ENCODE peak calls at places on chromosome 19, in nine cellular contexts. One of them, this sample, is unnamed.

GRCh38 chr19:47176627-47177090 is 46.0 kb downstream of the SAE1 start:
- DNase-seq in WTC11: no peak
- DNase-seq in HS-5: peak; percentile 64
- DNase-seq in DMS53: no peak
- DNase-seq in RPMI8226: no peak
- DNase-seq in activated CD8-positive, alpha-beta memory T cell treated with anti-CD3 and anti-CD28 coated beads, Interleukin-2, amount 50 U/mL, for 48 hours: no peak
- DNase-seq in SW480: no peak
- DNase-seq in heart right ventricle: no peak
- DNase-seq in HTR-8/SVneo: no peak
- DNase-seq in this sample: no peak

GRCh38 chr19:7998081-7998480 is 7.4 kb downstream of the ELAVL1 start:
- DNase-seq in RPMI8226: no peak
- DNase-seq in HTR-8/SVneo: no peak
- DNase-seq in DMS53: no peak
- DNase-seq in activated CD8-positive, alpha-beta memory T cell treated with anti-CD3 and anti-CD28 coated beads, Interleukin-2, amount 50 U/mL, for 48 hours: no peak
- DNase-seq in WTC11: no peak
- DNase-seq in HS-5: no peak
- DNase-seq in heart right ventricle: no peak
- DNase-seq in SW480: no peak
- DNase-seq in this sample: no peak

GRCh38 chr19:54653181-54653809 is 9.5 kb upstream of the LILRB4 start:
- DNase-seq in SW480: peak; percentile 72
- DNase-seq in RPMI8226: peak; percentile 51
- DNase-seq in activated CD8-positive, alpha-beta memory T cell treated with anti-CD3 and anti-CD28 coated beads, Interleukin-2, amount 50 U/mL, for 48 hours: no peak
- DNase-seq in heart right ventricle: no peak
- DNase-seq in WTC11: no peak
- DNase-seq in HS-5: peak; percentile 24
- DNase-seq in HTR-8/SVneo: peak; percentile 47
- DNase-seq in DMS53: peak; percentile 38
- DNase-seq in this sample: no peak

GRCh38 chr19:45368127-45368526 is 2.2 kb downstream of the ERCC2 start:
- DNase-seq in HS-5: no peak
- DNase-seq in HTR-8/SVneo: no peak
- DNase-seq in SW480: no peak
- DNase-seq in WTC11: no peak
- DNase-seq in RPMI8226: no peak
- DNase-seq in DMS53: no peak
- DNase-seq in activated CD8-positive, alpha-beta memory T cell treated with anti-CD3 and anti-CD28 coated beads, Interleukin-2, amount 50 U/mL, for 48 hours: no peak
- DNase-seq in heart right ventricle: no peak
- DNase-seq in this sample: no peak

GRCh38 chr19:5216141-5216847 is 124.3 kb downstream of the PTPRS start:
- DNase-seq in HS-5: no peak
- DNase-seq in SW480: no peak
- DNase-seq in activated CD8-positive, alpha-beta memory T cell treated with anti-CD3 and anti-CD28 coated beads, Interleukin-2, amount 50 U/mL, for 48 hours: no peak
- DNase-seq in DMS53: no peak
- DNase-seq in HTR-8/SVneo: no peak
- DNase-seq in heart right ventricle: no peak
- DNase-seq in WTC11: no peak
- DNase-seq in RPMI8226: no peak
- DNase-seq in this sample: no peak

GRCh38 chr19:35279374-35279773 is 3.0 kb upstream of the HAMP start:
- DNase-seq in SW480: no peak
- DNase-seq in HS-5: no peak
- DNase-seq in WTC11: no peak
- DNase-seq in heart right ventricle: no peak
- DNase-seq in HTR-8/SVneo: no peak
- DNase-seq in activated CD8-positive, alpha-beta memory T cell treated with anti-CD3 and anti-CD28 coated beads, Interleukin-2, amount 50 U/mL, for 48 hours: no peak
- DNase-seq in RPMI8226: no peak
- DNase-seq in DMS53: no peak
- DNase-seq in this sample: no peak

GRCh38 chr19:4059931-4060620 is 6.6 kb downstream of the ZBTB7A start:
- DNase-seq in HS-5: no peak
- DNase-seq in RPMI8226: no peak
- DNase-seq in WTC11: no peak
- DNase-seq in SW480: peak; percentile 65
- DNase-seq in heart right ventricle: peak; percentile 77
- DNase-seq in HTR-8/SVneo: peak; percentile 43
- DNase-seq in DMS53: no peak
- DNase-seq in activated CD8-positive, alpha-beta memory T cell treated with anti-CD3 and anti-CD28 coated beads, Interleukin-2, amount 50 U/mL, for 48 hours: peak; percentile 80
- DNase-seq in this sample: no peak

GRCh38 chr19:6801397-6802086 is 29.0 kb downstream of the VAV1 start:
- DNase-seq in WTC11: peak; percentile 12
- DNase-seq in RPMI8226: peak; percentile 93
- DNase-seq in SW480: no peak
- DNase-seq in HS-5: no peak
- DNase-seq in DMS53: no peak
- DNase-seq in activated CD8-positive, alpha-beta memory T cell treated with anti-CD3 and anti-CD28 coated beads, Interleukin-2, amount 50 U/mL, for 48 hours: peak; percentile 91
- DNase-seq in heart right ventricle: peak; percentile 63
- DNase-seq in HTR-8/SVneo: peak; percentile 87
- DNase-seq in this sample: peak; percentile 17

GRCh38 chr19:574658-575526 is 2.5 kb downstream of the BSG start:
- DNase-seq in DMS53: no peak
- DNase-seq in activated CD8-positive, alpha-beta memory T cell treated with anti-CD3 and anti-CD28 coated beads, Interleukin-2, amount 50 U/mL, for 48 hours: no peak
- DNase-seq in HS-5: no peak
- DNase-seq in WTC11: no peak
- DNase-seq in heart right ventricle: peak; percentile 69
- DNase-seq in SW480: no peak
- DNase-seq in RPMI8226: no peak
- DNase-seq in HTR-8/SVneo: no peak
- DNase-seq in this sample: no peak

GRCh38 chr19:46813570-46814358 is 25.4 kb upstream of the SLC1A5 start:
- DNase-seq in heart right ventricle: peak; percentile 78
- DNase-seq in HS-5: no peak
- DNase-seq in activated CD8-positive, alpha-beta memory T cell treated with anti-CD3 and anti-CD28 coated beads, Interleukin-2, amount 50 U/mL, for 48 hours: no peak
- DNase-seq in SW480: peak; percentile 98
- DNase-seq in WTC11: no peak
- DNase-seq in RPMI8226: no peak
- DNase-seq in DMS53: peak; percentile 86
- DNase-seq in HTR-8/SVneo: no peak
- DNase-seq in this sample: peak; percentile 19

GRCh38 chr19:20423381-20424207 is 142.0 kb downstream of the ZNF737 start:
- DNase-seq in heart right ventricle: peak; percentile 57
- DNase-seq in SW480: no peak
- DNase-seq in RPMI8226: peak; percentile 57
- DNase-seq in HTR-8/SVneo: no peak
- DNase-seq in activated CD8-positive, alpha-beta memory T cell treated with anti-CD3 and anti-CD28 coated beads, Interleukin-2, amount 50 U/mL, for 48 hours: peak; percentile 63
- DNase-seq in HS-5: peak; percentile 20
- DNase-seq in WTC11: peak; percentile 34
- DNase-seq in DMS53: peak; percentile 85
- DNase-seq in this sample: peak; percentile 16

GRCh38 chr19:38565686-38566105 is 52.1 kb downstream of the MAP4K1 start:
- DNase-seq in activated CD8-positive, alpha-beta memory T cell treated with anti-CD3 and anti-CD28 coated beads, Interleukin-2, amount 50 U/mL, for 48 hours: no peak
- DNase-seq in RPMI8226: no peak
- DNase-seq in WTC11: no peak
- DNase-seq in heart right ventricle: no peak
- DNase-seq in SW480: no peak
- DNase-seq in HTR-8/SVneo: no peak
- DNase-seq in HS-5: no peak
- DNase-seq in DMS53: no peak
- DNase-seq in this sample: no peak

GRCh38 chr19:18388328-18389094 is 2.6 kb downstream of the GDF15 start:
- DNase-seq in HTR-8/SVneo: peak; percentile 86
- DNase-seq in HS-5: no peak
- DNase-seq in WTC11: peak; percentile 90
- DNase-seq in DMS53: peak; percentile 83
- DNase-seq in SW480: no peak
- DNase-seq in activated CD8-positive, alpha-beta memory T cell treated with anti-CD3 and anti-CD28 coated beads, Interleukin-2, amount 50 U/mL, for 48 hours: peak; percentile 98
- DNase-seq in RPMI8226: peak; percentile 90
- DNase-seq in heart right ventricle: peak; percentile 88
- DNase-seq in this sample: peak; percentile 91

GRCh38 chr19:43432866-43433673 is 18.4 kb downstream of the TEX101 start:
- DNase-seq in HS-5: no peak
- DNase-seq in WTC11: peak; percentile 84
- DNase-seq in RPMI8226: peak; percentile 55
- DNase-seq in activated CD8-positive, alpha-beta memory T cell treated with anti-CD3 and anti-CD28 coated beads, Interleukin-2, amount 50 U/mL, for 48 hours: peak; percentile 79
- DNase-seq in heart right ventricle: peak; percentile 51
- DNase-seq in DMS53: peak; percentile 68
- DNase-seq in SW480: peak; percentile 80
- DNase-seq in HTR-8/SVneo: peak; percentile 75
- DNase-seq in this sample: peak; percentile 70

GRCh38 chr19:46818812-46819211 is 30.4 kb upstream of the SLC1A5 start:
- DNase-seq in HS-5: no peak
- DNase-seq in heart right ventricle: no peak
- DNase-seq in RPMI8226: peak; percentile 9
- DNase-seq in SW480: peak; percentile 85
- DNase-seq in activated CD8-positive, alpha-beta memory T cell treated with anti-CD3 and anti-CD28 coated beads, Interleukin-2, amount 50 U/mL, for 48 hours: no peak
- DNase-seq in WTC11: peak; percentile 41
- DNase-seq in HTR-8/SVneo: no peak
- DNase-seq in DMS53: no peak
- DNase-seq in this sample: no peak

GRCh38 chr19:46892252-46893179 is 31.7 kb downstream of the ARHGAP35 start:
- DNase-seq in SW480: no peak
- DNase-seq in heart right ventricle: no peak
- DNase-seq in HTR-8/SVneo: no peak
- DNase-seq in DMS53: no peak
- DNase-seq in WTC11: no peak
- DNase-seq in RPMI8226: no peak
- DNase-seq in activated CD8-positive, alpha-beta memory T cell treated with anti-CD3 and anti-CD28 coated beads, Interleukin-2, amount 50 U/mL, for 48 hours: no peak
- DNase-seq in HS-5: no peak
- DNase-seq in this sample: no peak

GRCh38 chr19:49890349-49891311 is 6.1 kb downstream of the IL4I1 start:
- DNase-seq in RPMI8226: peak; percentile 61
- DNase-seq in DMS53: peak; percentile 91
- DNase-seq in HTR-8/SVneo: no peak
- DNase-seq in activated CD8-positive, alpha-beta memory T cell treated with anti-CD3 and anti-CD28 coated beads, Interleukin-2, amount 50 U/mL, for 48 hours: peak; percentile 84
- DNase-seq in WTC11: peak; percentile 85
- DNase-seq in SW480: peak; percentile 84
- DNase-seq in HS-5: no peak
- DNase-seq in heart right ventricle: no peak
- DNase-seq in this sample: peak; percentile 87

GRCh38 chr19:11125994-11126685 is 29.4 kb downstream of the SPC24 start:
- DNase-seq in SW480: peak; percentile 41
- DNase-seq in DMS53: peak; percentile 81
- DNase-seq in HTR-8/SVneo: peak; percentile 78
- DNase-seq in activated CD8-positive, alpha-beta memory T cell treated with anti-CD3 and anti-CD28 coated beads, Interleukin-2, amount 50 U/mL, for 48 hours: peak; percentile 90
- DNase-seq in WTC11: peak; percentile 87
- DNase-seq in RPMI8226: peak; percentile 85
- DNase-seq in heart right ventricle: peak; percentile 79
- DNase-seq in HS-5: peak; percentile 38
- DNase-seq in this sample: peak; percentile 68

GRCh38 chr19:45817725-45818301 is 2.7 kb upstream of the RSPH6A start:
- DNase-seq in WTC11: peak; percentile 54
- DNase-seq in RPMI8226: no peak
- DNase-seq in HS-5: no peak
- DNase-seq in activated CD8-positive, alpha-beta memory T cell treated with anti-CD3 and anti-CD28 coated beads, Interleukin-2, amount 50 U/mL, for 48 hours: no peak
- DNase-seq in SW480: no peak
- DNase-seq in DMS53: peak; percentile 82
- DNase-seq in heart right ventricle: no peak
- DNase-seq in HTR-8/SVneo: no peak
- DNase-seq in this sample: no peak

GRCh38 chr19:295687-296370 is 4.6 kb upstream of the PLPP2 start:
- DNase-seq in HTR-8/SVneo: no peak
- DNase-seq in RPMI8226: no peak
- DNase-seq in DMS53: no peak
- DNase-seq in activated CD8-positive, alpha-beta memory T cell treated with anti-CD3 and anti-CD28 coated beads, Interleukin-2, amount 50 U/mL, for 48 hours: no peak
- DNase-seq in SW480: no peak
- DNase-seq in WTC11: no peak
- DNase-seq in HS-5: no peak
- DNase-seq in heart right ventricle: no peak
- DNase-seq in this sample: no peak

This sample was measured in NCI-H146.